ENCODE peak calls at places on chromosomes 12 and 14, in eight cellular contexts. I is HFF-Myc, S is brain microvascular endothelial cell, J is fibroblast of mammary gland, Q is ovary, A is IMR-90, B is cardiac muscle cell, L is left ventricle myocardium inferior. U is an unnamed sample.
A peak's percentile ranks its signal among the peaks of the same experiment; 100 is the strongest.

GRCh38 chr12:116276433-116277216 is 868 bp downstream of the MED13L start:
- DNase-seq in I (no peak), S (peak; percentile 59), J (peak; percentile 58), Q (peak; percentile 70), A (peak; percentile 59), B (peak; percentile 86), L (peak; percentile 75), U (peak; percentile 79)

GRCh38 chr12:124740691-124741137 is 123.0 kb downstream of the SCARB1 start:
- DNase-seq in I (no peak), S (no peak), J (peak; percentile 49), Q (no peak), A (peak; percentile 66), B (no peak), L (no peak), U (peak; percentile 43)

GRCh38 chr12:46439793-46440511 is 67.4 kb upstream of the SLC38A2 start:
- DNase-seq in I (no peak), S (no peak), J (peak; percentile 92), Q (no peak), A (peak; percentile 63), B (no peak), L (no peak), U (no peak)

GRCh38 chr12:22334696-22335290 is at the start of gene ST8SIA1:
- DNase-seq in I (no peak), S (no peak), J (peak; percentile 8), Q (peak; percentile 24), A (no peak), B (peak; percentile 74), L (peak; percentile 49), U (peak; percentile 13)

GRCh38 chr12:49953961-49954835 is 3.7 kb downstream of the AQP2 start:
- DNase-seq in I (no peak), S (no peak), J (no peak), Q (no peak), A (no peak), B (no peak), L (no peak), U (no peak)

GRCh38 chr14:53124778-53125177 is 28.3 kb downstream of the DDHD1 start:
- DNase-seq in I (no peak), S (no peak), J (peak; percentile 10), Q (no peak), A (no peak), B (no peak), L (no peak), U (no peak)

GRCh38 chr12:12217018-12217359 is 49.9 kb downstream of the LRP6 start:
- DNase-seq in I (no peak), S (no peak), J (no peak), Q (no peak), A (no peak), B (no peak), L (no peak), U (no peak)

GRCh38 chr12:3311027-3311402 is 180.0 kb upstream of the PRMT8 start:
- DNase-seq in I (no peak), S (no peak), J (peak; percentile 23), Q (no peak), A (no peak), B (no peak), L (no peak), U (no peak)

GRCh38 chr12:132610051-132610759 is at the start of gene LRCOL1:
- DNase-seq in I (no peak), S (peak; percentile 90), J (peak; percentile 92), Q (no peak), A (peak; percentile 90), B (no peak), L (peak; percentile 63), U (peak; percentile 90)

GRCh38 chr14:80955434-80955939 is at the start of gene TSHR:
- DNase-seq in I (no peak), S (no peak), J (no peak), Q (peak; percentile 10), A (no peak), B (no peak), L (no peak), U (no peak)

GRCh38 chr12:12671850-12672660 is 23.9 kb downstream of the GPR19 start:
- DNase-seq in I (no peak), S (peak; percentile 69), J (peak; percentile 41), Q (no peak), A (peak; percentile 65), B (no peak), L (no peak), U (peak; percentile 31)

GRCh38 chr12:124665516-124665915 is 98.1 kb upstream of the NCOR2 start:
- DNase-seq in I (no peak), S (no peak), J (no peak), Q (no peak), A (peak; percentile 63), B (no peak), L (no peak), U (peak; percentile 58)

GRCh38 chr14:98906123-98906995 is 365.6 kb downstream of the BCL11B start:
- DNase-seq in I (no peak), S (no peak), J (peak; percentile 12), Q (peak; percentile 53), A (no peak), B (peak; percentile 28), L (no peak), U (no peak)

GRCh38 chr12:94186461-94187237 is 38.3 kb downstream of the PLXNC1 start:
- DNase-seq in I (no peak), S (peak; percentile 41), J (peak; percentile 55), Q (peak; percentile 67), A (peak; percentile 61), B (peak; percentile 79), L (peak; percentile 53), U (peak; percentile 76)

GRCh38 chr12:32010631-32011030 is 51.4 kb downstream of the RESF1 start:
- DNase-seq in I (no peak), S (no peak), J (no peak), Q (peak; percentile 25), A (no peak), B (no peak), L (no peak), U (no peak)

GRCh38 chr12:30417697-30418231 is 277.9 kb downstream of the IPO8 start:
- DNase-seq in I (peak; percentile 12), S (peak; percentile 90), J (peak; percentile 99), Q (no peak), A (peak; percentile 74), B (no peak), L (no peak), U (peak; percentile 74)

GRCh38 chr12:125161712-125162023 is 96.4 kb downstream of the AACS start:
- DNase-seq in I (no peak), S (no peak), J (no peak), Q (no peak), A (no peak), B (no peak), L (no peak), U (no peak)

GRCh38 chr12:110314308-110314707 is 33.3 kb downstream of the ATP2A2 start:
- DNase-seq in I (no peak), S (no peak), J (peak; percentile 83), Q (no peak), A (peak; percentile 92), B (no peak), L (no peak), U (peak; percentile 86)

GRCh38 chr14:72916174-72916573 is 10.1 kb upstream of the DCAF4 start:
- DNase-seq in I (no peak), S (no peak), J (no peak), Q (no peak), A (peak; percentile 20), B (no peak), L (no peak), U (no peak)

GRCh38 chr12:52316290-52316689 is 4.9 kb downstream of the KRT83 start:
- DNase-seq in I (no peak), S (no peak), J (no peak), Q (no peak), A (no peak), B (no peak), L (no peak), U (no peak)

GRCh38 chr12:53147181-53147580 is 33.3 kb upstream of the ZNF740 start:
- DNase-seq in I (no peak), S (no peak), J (no peak), Q (no peak), A (no peak), B (no peak), L (no peak), U (no peak)

GRCh38 chr14:106831322-106831720 is 1304.9 kb downstream of the TMEM121 start:
- DNase-seq in I (no peak), S (no peak), J (peak; percentile 6), Q (no peak), A (no peak), B (no peak), L (no peak), U (peak; percentile 0)

DNA sequence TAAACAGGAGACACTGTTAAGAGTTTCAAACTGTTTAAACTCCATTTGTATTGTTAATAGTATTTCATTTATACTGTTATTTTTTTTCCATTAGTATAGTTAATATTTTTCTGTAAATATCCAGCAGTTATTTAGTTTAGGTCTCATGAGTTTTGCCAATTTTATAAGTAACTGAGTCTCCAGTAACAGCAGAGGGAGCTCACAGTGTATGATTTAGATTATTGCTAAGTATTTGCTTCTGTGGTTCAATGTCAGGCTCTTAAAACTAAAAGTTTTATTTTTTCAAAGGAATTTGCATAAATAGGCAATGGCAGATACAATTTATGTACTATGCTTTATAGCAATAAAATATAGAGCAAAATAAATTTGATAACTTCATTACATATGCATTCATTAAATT is 209.7 kb downstream of the ATXN7L3B start:
- DNase-seq in I (no peak), S (no peak), J (peak; percentile 10), Q (no peak), A (peak; percentile 16), B (no peak), L (no peak), U (peak; percentile 69)
- TF ChIP-seq CTCF in I (no peak), S (peak; percentile 33), J (no peak), Q (no peak), A (peak; percentile 32), B (no peak), L (no peak), U (peak; percentile 43)

GRCh38 chr12:95837240-95838038 is 21.3 kb upstream of the SNRPF start:
- DNase-seq in I (no peak), S (no peak), J (peak; percentile 17), Q (no peak), A (no peak), B (no peak), L (no peak), U (no peak)
- H3K4me3 ChIP-seq in I (no peak overlapping the region), S (no peak overlapping the region), J (peak overlapping the region; percentile 1), Q (no peak overlapping the region), A (no peak overlapping the region), B (no peak overlapping the region), L (no peak overlapping the region), U (no peak overlapping the region)

GRCh38 chr12:1820191-1820599 is at the start of gene LRTM2:
- DNase-seq in I (no peak), S (no peak), J (no peak), Q (no peak), A (no peak), B (no peak), L (no peak), U (no peak)
- TF ChIP-seq CTCF in I (no peak), S (no peak), J (no peak), Q (no peak), A (no peak), B (no peak), L (no peak), U (no peak)

DNA sequence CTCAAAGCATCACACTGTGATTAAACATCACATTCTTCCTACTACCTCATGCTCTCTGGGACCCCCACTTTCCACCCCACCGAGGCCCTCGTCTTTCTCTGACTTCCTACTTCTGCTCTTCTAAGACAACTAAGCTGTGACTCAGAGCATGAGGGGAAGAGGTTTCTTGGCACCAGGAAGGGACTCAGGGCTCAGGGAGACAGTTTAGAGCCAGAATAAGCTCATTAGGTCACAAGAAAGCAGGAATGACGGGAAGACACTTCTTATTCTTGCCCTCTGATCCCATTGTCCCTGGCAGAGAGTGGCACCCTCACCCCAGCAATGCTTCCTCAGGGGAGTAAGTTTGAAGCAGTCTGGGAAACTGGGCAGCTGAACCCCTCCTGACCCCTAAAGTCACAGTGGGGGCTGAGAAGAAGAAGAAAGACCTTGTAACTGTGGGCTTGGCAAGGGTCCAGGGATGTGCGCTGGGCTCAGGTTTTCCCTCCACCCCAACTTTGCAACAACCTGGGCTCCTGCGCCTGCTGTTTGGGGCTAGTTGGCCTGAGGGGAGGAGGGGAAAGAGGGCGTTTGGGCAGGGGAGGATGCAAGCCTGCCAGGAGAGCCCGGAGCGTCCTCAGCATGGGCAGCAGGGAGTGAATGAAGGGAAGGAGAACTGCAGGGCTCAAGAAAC is 64.6 kb upstream of the ACTN1 start:
- DNase-seq in I (no peak), S (peak; percentile 70), J (peak; percentile 87), Q (peak; percentile 41), A (peak; percentile 77), B (no peak), L (no peak), U (peak; percentile 80)
- H3K4me3 ChIP-seq in I (no peak overlapping the region), S (no peak overlapping the region), J (no peak overlapping the region), Q (no peak overlapping the region), A (no peak overlapping the region), B (no peak overlapping the region), L (no peak overlapping the region), U (no peak overlapping the region)

U was measured in choroid plexus epithelial cell.